ENCODE peak calls at places on chromosomes 2 and 18, in ten cellular contexts. One of them, this sample, is unnamed.

GRCh38 chr2:153388246-153388645 is 90.3 kb downstream of the RPRM start:
- DNase-seq in endodermal cell: no peak
- DNase-seq in fibroblast of lung: no peak
- DNase-seq in psoas muscle: no peak
- DNase-seq in HCT116: no peak
- DNase-seq in tibial nerve: no peak
- DNase-seq in heart right ventricle: no peak
- DNase-seq in thyroid gland: no peak
- DNase-seq in A549: no peak
- DNase-seq in tibial artery: no peak
- DNase-seq in this sample: no peak

GRCh38 chr2:203551653-203552250 is 16.7 kb upstream of the RAPH1 start:
- DNase-seq in endodermal cell: no peak
- DNase-seq in fibroblast of lung: peak; percentile 10
- DNase-seq in psoas muscle: no peak
- DNase-seq in HCT116: no peak
- DNase-seq in tibial nerve: peak; percentile 22
- DNase-seq in heart right ventricle: no peak
- DNase-seq in thyroid gland: peak; percentile 28
- DNase-seq in A549: no peak
- DNase-seq in tibial artery: peak; percentile 35
- DNase-seq in this sample: no peak

GRCh38 chr2:200483729-200484198 is 26.1 kb downstream of the KCTD18 start:
- DNase-seq in endodermal cell: peak; percentile 94
- DNase-seq in fibroblast of lung: peak; percentile 44
- DNase-seq in psoas muscle: no peak
- DNase-seq in HCT116: peak; percentile 27
- DNase-seq in tibial nerve: no peak
- DNase-seq in heart right ventricle: no peak
- DNase-seq in thyroid gland: peak; percentile 60
- DNase-seq in A549: peak; percentile 29
- DNase-seq in tibial artery: no peak
- DNase-seq in this sample: no peak

GRCh38 chr2:162992828-162993227 is 154.3 kb upstream of the KCNH7 start:
- DNase-seq in endodermal cell: no peak
- DNase-seq in fibroblast of lung: no peak
- DNase-seq in psoas muscle: no peak
- DNase-seq in HCT116: no peak
- DNase-seq in tibial nerve: no peak
- DNase-seq in heart right ventricle: no peak
- DNase-seq in thyroid gland: no peak
- DNase-seq in A549: no peak
- DNase-seq in tibial artery: no peak
- DNase-seq in this sample: no peak

GRCh38 chr18:23662309-23663263 is at the start of gene ANKRD29:
- DNase-seq in endodermal cell: peak; percentile 80
- DNase-seq in fibroblast of lung: peak; percentile 17
- DNase-seq in psoas muscle: peak; percentile 51
- DNase-seq in HCT116: no peak
- DNase-seq in tibial nerve: no peak
- DNase-seq in heart right ventricle: peak; percentile 62
- DNase-seq in thyroid gland: peak; percentile 13
- DNase-seq in A549: peak; percentile 58
- DNase-seq in tibial artery: no peak
- DNase-seq in this sample: no peak

GRCh38 chr2:240499309-240500301 is 58.2 kb downstream of the ANKMY1 start:
- DNase-seq in endodermal cell: peak; percentile 39
- DNase-seq in fibroblast of lung: no peak
- DNase-seq in psoas muscle: no peak
- DNase-seq in HCT116: no peak
- DNase-seq in tibial nerve: no peak
- DNase-seq in heart right ventricle: no peak
- DNase-seq in thyroid gland: no peak
- DNase-seq in A549: no peak
- DNase-seq in tibial artery: no peak
- DNase-seq in this sample: no peak

GRCh38 chr2:216012830-216013079 is 596 bp downstream of the MREG start:
- DNase-seq in endodermal cell: no peak
- DNase-seq in fibroblast of lung: no peak
- DNase-seq in psoas muscle: no peak
- DNase-seq in HCT116: no peak
- DNase-seq in tibial nerve: no peak
- DNase-seq in heart right ventricle: no peak
- DNase-seq in thyroid gland: no peak
- DNase-seq in A549: no peak
- DNase-seq in tibial artery: no peak
- DNase-seq in this sample: no peak

GRCh38 chr2:236498369-236498768 is 71.3 kb upstream of the ACKR3 start:
- DNase-seq in endodermal cell: no peak
- DNase-seq in fibroblast of lung: no peak
- DNase-seq in psoas muscle: no peak
- DNase-seq in HCT116: no peak
- DNase-seq in tibial nerve: no peak
- DNase-seq in heart right ventricle: no peak
- DNase-seq in thyroid gland: peak; percentile 92
- DNase-seq in A549: no peak
- DNase-seq in tibial artery: no peak
- DNase-seq in this sample: peak; percentile 53

GRCh38 chr2:167759531-167759930 is 487.9 kb downstream of the STK39 start:
- DNase-seq in endodermal cell: no peak
- DNase-seq in fibroblast of lung: no peak
- DNase-seq in psoas muscle: no peak
- DNase-seq in HCT116: no peak
- DNase-seq in tibial nerve: no peak
- DNase-seq in heart right ventricle: no peak
- DNase-seq in thyroid gland: no peak
- DNase-seq in A549: no peak
- DNase-seq in tibial artery: no peak
- DNase-seq in this sample: no peak

GRCh38 chr2:171272039-171272438 is 111.3 kb upstream of the TLK1 start:
- DNase-seq in endodermal cell: peak; percentile 76
- DNase-seq in fibroblast of lung: peak; percentile 95
- DNase-seq in psoas muscle: no peak
- DNase-seq in HCT116: peak; percentile 88
- DNase-seq in tibial nerve: no peak
- DNase-seq in heart right ventricle: no peak
- DNase-seq in thyroid gland: peak; percentile 84
- DNase-seq in A549: peak; percentile 63
- DNase-seq in tibial artery: peak; percentile 41
- DNase-seq in this sample: peak; percentile 73

GRCh38 chr2:224410946-224411561 is 9.1 kb upstream of the FAM124B start:
- DNase-seq in endodermal cell: no peak
- DNase-seq in fibroblast of lung: no peak
- DNase-seq in psoas muscle: no peak
- DNase-seq in HCT116: no peak
- DNase-seq in tibial nerve: no peak
- DNase-seq in heart right ventricle: no peak
- DNase-seq in thyroid gland: no peak
- DNase-seq in A549: no peak
- DNase-seq in tibial artery: no peak
- DNase-seq in this sample: no peak

GRCh38 chr18:44066541-44066940 is 614.1 kb upstream of the SETBP1 start:
- DNase-seq in endodermal cell: no peak
- DNase-seq in fibroblast of lung: no peak
- DNase-seq in psoas muscle: no peak
- DNase-seq in HCT116: no peak
- DNase-seq in tibial nerve: no peak
- DNase-seq in heart right ventricle: no peak
- DNase-seq in thyroid gland: no peak
- DNase-seq in A549: no peak
- DNase-seq in tibial artery: no peak
- DNase-seq in this sample: no peak

GRCh38 chr2:136424112-136424511 is 306.2 kb upstream of the CXCR4 start:
- DNase-seq in endodermal cell: no peak
- DNase-seq in fibroblast of lung: no peak
- DNase-seq in psoas muscle: no peak
- DNase-seq in HCT116: no peak
- DNase-seq in tibial nerve: no peak
- DNase-seq in heart right ventricle: no peak
- DNase-seq in thyroid gland: no peak
- DNase-seq in A549: no peak
- DNase-seq in tibial artery: no peak
- DNase-seq in this sample: no peak

GRCh38 chr2:178282075-178282474 is 87.8 kb downstream of the OSBPL6 start:
- DNase-seq in endodermal cell: no peak
- DNase-seq in fibroblast of lung: peak; percentile 87
- DNase-seq in psoas muscle: no peak
- DNase-seq in HCT116: no peak
- DNase-seq in tibial nerve: no peak
- DNase-seq in heart right ventricle: no peak
- DNase-seq in thyroid gland: no peak
- DNase-seq in A549: peak; percentile 6
- DNase-seq in tibial artery: no peak
- DNase-seq in this sample: no peak

GRCh38 chr18:46333371-46334199 is 229.4 kb downstream of the HAUS1 start:
- DNase-seq in endodermal cell: peak; percentile 70
- DNase-seq in fibroblast of lung: peak; percentile 15
- DNase-seq in psoas muscle: peak; percentile 60
- DNase-seq in HCT116: peak; percentile 22
- DNase-seq in tibial nerve: no peak
- DNase-seq in heart right ventricle: peak; percentile 64
- DNase-seq in thyroid gland: peak; percentile 80
- DNase-seq in A549: peak; percentile 41
- DNase-seq in tibial artery: no peak
- DNase-seq in this sample: peak; percentile 52

GRCh38 chr18:42931501-42931900 is 184.0 kb downstream of the RIT2 start:
- DNase-seq in endodermal cell: no peak
- DNase-seq in fibroblast of lung: peak; percentile 85
- DNase-seq in psoas muscle: no peak
- DNase-seq in HCT116: no peak
- DNase-seq in tibial nerve: no peak
- DNase-seq in heart right ventricle: no peak
- DNase-seq in thyroid gland: no peak
- DNase-seq in A549: no peak
- DNase-seq in tibial artery: no peak
- DNase-seq in this sample: peak; percentile 1

GRCh38 chr18:39841133-39842041 is 2113.6 kb upstream of the PIK3C3 start:
- DNase-seq in endodermal cell: peak; percentile 89
- DNase-seq in fibroblast of lung: peak; percentile 86
- DNase-seq in psoas muscle: peak; percentile 39
- DNase-seq in HCT116: peak; percentile 28
- DNase-seq in tibial nerve: peak; percentile 5
- DNase-seq in heart right ventricle: peak; percentile 20
- DNase-seq in thyroid gland: peak; percentile 78
- DNase-seq in A549: peak; percentile 28
- DNase-seq in tibial artery: no peak
- DNase-seq in this sample: no peak
- H3K4me3 ChIP-seq in endodermal cell: peak overlapping the region; percentile 79
- H3K4me3 ChIP-seq in fibroblast of lung: peak overlapping the region; percentile 52
- H3K4me3 ChIP-seq in psoas muscle: no peak overlapping the region
- H3K4me3 ChIP-seq in HCT116: peak overlapping the region; percentile 56
- H3K4me3 ChIP-seq in tibial nerve: peak overlapping the region; percentile 21
- H3K4me3 ChIP-seq in heart right ventricle: no peak overlapping the region
- H3K4me3 ChIP-seq in thyroid gland: peak overlapping the region; percentile 3
- H3K4me3 ChIP-seq in A549: peak overlapping the region; percentile 32
- H3K4me3 ChIP-seq in tibial artery: peak overlapping the region; percentile 27
- H3K4me3 ChIP-seq in this sample: no peak overlapping the region

DNA sequence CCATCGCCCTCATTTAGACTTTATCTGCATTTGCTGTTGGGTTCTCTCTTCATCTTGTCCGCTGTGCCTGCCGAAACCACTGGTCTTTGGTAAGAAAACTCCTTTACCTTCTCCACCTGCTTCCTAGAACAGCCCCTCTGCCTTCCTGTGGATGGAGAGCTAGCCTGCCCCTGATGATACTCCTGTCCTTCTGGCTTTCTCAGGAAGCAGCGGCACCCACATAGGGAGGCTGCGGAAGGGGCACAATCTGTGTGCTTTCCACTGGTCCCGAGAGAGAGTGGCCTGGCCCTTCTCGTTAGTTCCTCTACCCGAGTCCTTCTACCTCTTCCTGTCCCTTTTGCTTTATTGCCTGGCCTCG is 80.3 kb upstream of the RBM44 start:
- DNase-seq in endodermal cell: peak; percentile 27
- DNase-seq in fibroblast of lung: no peak
- DNase-seq in psoas muscle: no peak
- DNase-seq in HCT116: no peak
- DNase-seq in tibial nerve: no peak
- DNase-seq in heart right ventricle: no peak
- DNase-seq in thyroid gland: no peak
- DNase-seq in A549: no peak
- DNase-seq in tibial artery: no peak
- DNase-seq in this sample: no peak
- H3K4me1 ChIP-seq in endodermal cell: no peaks in the 10 kb centered on the region
- H3K4me1 ChIP-seq in fibroblast of lung: peaks cover 6% of the 10 kb centered on the region
- H3K4me1 ChIP-seq in psoas muscle: peaks cover 78% of the 10 kb centered on the region
- H3K4me1 ChIP-seq in HCT116: peaks cover 2% of the 10 kb centered on the region
- H3K4me1 ChIP-seq in tibial nerve: no peaks in the 10 kb centered on the region
- H3K4me1 ChIP-seq in heart right ventricle: peaks cover 70% of the 10 kb centered on the region
- H3K4me1 ChIP-seq in thyroid gland: peaks cover 20% of the 10 kb centered on the region
- H3K4me1 ChIP-seq in A549: peaks cover 23% of the 10 kb centered on the region
- H3K4me1 ChIP-seq in tibial artery: no peaks in the 10 kb centered on the region
- H3K4me1 ChIP-seq in this sample: peaks cover 40% of the 10 kb centered on the region

DNA sequence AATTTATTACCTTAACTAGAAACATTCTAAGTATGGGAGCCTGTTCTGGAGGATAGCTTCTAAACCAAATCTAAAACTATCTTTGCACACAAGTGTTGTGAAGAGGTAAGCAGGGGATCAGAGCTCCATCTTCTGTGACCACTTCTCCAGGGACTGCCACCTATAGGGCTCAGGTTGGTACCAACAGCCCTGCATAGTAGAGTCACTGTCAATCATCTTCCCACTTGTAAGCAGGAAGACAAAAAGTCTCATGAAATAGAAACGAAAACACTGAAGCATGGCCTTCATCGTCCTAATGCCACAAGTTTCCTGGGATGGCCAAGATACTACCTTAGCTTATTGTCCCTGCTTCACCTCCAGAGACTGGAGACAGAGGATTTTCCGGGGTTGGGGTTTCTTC is 43.8 kb downstream of the KANSL3 start:
- DNase-seq in endodermal cell: no peak
- DNase-seq in fibroblast of lung: no peak
- DNase-seq in psoas muscle: no peak
- DNase-seq in HCT116: no peak
- DNase-seq in tibial nerve: no peak
- DNase-seq in heart right ventricle: no peak
- DNase-seq in thyroid gland: no peak
- DNase-seq in A549: no peak
- DNase-seq in tibial artery: no peak
- DNase-seq in this sample: no peak
- H3K4me3 ChIP-seq in endodermal cell: no peak overlapping the region
- H3K4me3 ChIP-seq in fibroblast of lung: no peak overlapping the region
- H3K4me3 ChIP-seq in psoas muscle: no peak overlapping the region
- H3K4me3 ChIP-seq in HCT116: no peak overlapping the region
- H3K4me3 ChIP-seq in tibial nerve: no peak overlapping the region
- H3K4me3 ChIP-seq in heart right ventricle: no peak overlapping the region
- H3K4me3 ChIP-seq in thyroid gland: no peak overlapping the region
- H3K4me3 ChIP-seq in A549: no peak overlapping the region
- H3K4me3 ChIP-seq in tibial artery: no peak overlapping the region
- H3K4me3 ChIP-seq in this sample: no peak overlapping the region

GRCh38 chr18:77098033-77098432 is 34.5 kb downstream of the MBP start:
- DNase-seq in endodermal cell: no peak
- DNase-seq in fibroblast of lung: peak; percentile 87
- DNase-seq in psoas muscle: no peak
- DNase-seq in HCT116: no peak
- DNase-seq in tibial nerve: no peak
- DNase-seq in heart right ventricle: no peak
- DNase-seq in thyroid gland: no peak
- DNase-seq in A549: no peak
- DNase-seq in tibial artery: no peak
- DNase-seq in this sample: no peak
- H3K4me1 ChIP-seq in endodermal cell: no peaks in the 10 kb centered on the region
- H3K4me1 ChIP-seq in fibroblast of lung: peaks cover 28% of the 10 kb centered on the region
- H3K4me1 ChIP-seq in psoas muscle: peaks cover 48% of the 10 kb centered on the region
- H3K4me1 ChIP-seq in HCT116: peaks cover 28% of the 10 kb centered on the region
- H3K4me1 ChIP-seq in tibial nerve: no peaks in the 10 kb centered on the region
- H3K4me1 ChIP-seq in heart right ventricle: peaks cover 86% of the 10 kb centered on the region
- H3K4me1 ChIP-seq in thyroid gland: peaks cover 39% of the 10 kb centered on the region
- H3K4me1 ChIP-seq in A549: peaks cover 43% of the 10 kb centered on the region
- H3K4me1 ChIP-seq in tibial artery: no peaks in the 10 kb centered on the region
- H3K4me1 ChIP-seq in this sample: peaks cover 35% of the 10 kb centered on the region

GRCh38 chr2:479031-479430 is 191.1 kb upstream of the ALKAL2 start:
- DNase-seq in endodermal cell: peak; percentile 87
- DNase-seq in fibroblast of lung: no peak
- DNase-seq in psoas muscle: no peak
- DNase-seq in HCT116: no peak
- DNase-seq in tibial nerve: no peak
- DNase-seq in heart right ventricle: no peak
- DNase-seq in thyroid gland: no peak
- DNase-seq in A549: no peak
- DNase-seq in tibial artery: no peak
- DNase-seq in this sample: no peak
- H3K4me3 ChIP-seq in endodermal cell: no peak overlapping the region
- H3K4me3 ChIP-seq in fibroblast of lung: no peak overlapping the region
- H3K4me3 ChIP-seq in psoas muscle: no peak overlapping the region
- H3K4me3 ChIP-seq in HCT116: no peak overlapping the region
- H3K4me3 ChIP-seq in tibial nerve: no peak overlapping the region
- H3K4me3 ChIP-seq in heart right ventricle: no peak overlapping the region
- H3K4me3 ChIP-seq in thyroid gland: no peak overlapping the region
- H3K4me3 ChIP-seq in A549: peak overlapping the region; percentile 33
- H3K4me3 ChIP-seq in tibial artery: no peak overlapping the region
- H3K4me3 ChIP-seq in this sample: no peak overlapping the region

This sample was measured in SJSA1.